ENCODE peak calls at places on chromosomes 5 and 9, in eight cellular contexts. One of them, this sample, is unnamed. For H3K9me3, the result is how much of the 10 kb centered on the place peaks cover.

GRCh38 chr5:113273949-113274348 is 160.8 kb downstream of the TSSK1B start:
- DNase-seq in pancreas: no peak
- DNase-seq in PC-9: no peak
- DNase-seq in lung: no peak
- DNase-seq in ovary: no peak
- DNase-seq in uterus: no peak
- DNase-seq in CD8-positive, alpha-beta memory T cell: no peak
- DNase-seq in upper lobe of left lung: no peak
- DNase-seq in this sample: no peak

GRCh38 chr5:157772077-157772613 is 28.6 kb downstream of the LSM11 start:
- DNase-seq in uterus: no peak
- DNase-seq in CD8-positive, alpha-beta memory T cell: no peak
- DNase-seq in lung: no peak
- DNase-seq in upper lobe of left lung: no peak
- DNase-seq in ovary: no peak
- DNase-seq in pancreas: no peak
- DNase-seq in PC-9: no peak
- DNase-seq in this sample: no peak

GRCh38 chr5:177346820-177347219 is 4.6 kb downstream of the LMAN2 start:
- DNase-seq in CD8-positive, alpha-beta memory T cell: no peak
- DNase-seq in uterus: no peak
- DNase-seq in PC-9: no peak
- DNase-seq in lung: no peak
- DNase-seq in pancreas: peak
- DNase-seq in upper lobe of left lung: no peak
- DNase-seq in ovary: no peak
- DNase-seq in this sample: no peak

GRCh38 chr5:633521-633955 is 21.4 kb downstream of the CEP72 start:
- DNase-seq in upper lobe of left lung: no peak
- DNase-seq in CD8-positive, alpha-beta memory T cell: no peak
- DNase-seq in ovary: peak
- DNase-seq in uterus: no peak
- DNase-seq in PC-9: peak
- DNase-seq in pancreas: no peak
- DNase-seq in lung: no peak
- DNase-seq in this sample: no peak

GRCh38 chr5:151947924-151948323 is 23.3 kb upstream of the GLRA1 start:
- DNase-seq in ovary: no peak
- DNase-seq in CD8-positive, alpha-beta memory T cell: no peak
- DNase-seq in uterus: no peak
- DNase-seq in pancreas: no peak
- DNase-seq in lung: no peak
- DNase-seq in PC-9: no peak
- DNase-seq in upper lobe of left lung: no peak
- DNase-seq in this sample: no peak

GRCh38 chr9:36031774-36032565 is 4.7 kb upstream of the RECK start:
- DNase-seq in ovary: no peak
- DNase-seq in PC-9: no peak
- DNase-seq in upper lobe of left lung: no peak
- DNase-seq in CD8-positive, alpha-beta memory T cell: no peak
- DNase-seq in pancreas: no peak
- DNase-seq in lung: no peak
- DNase-seq in uterus: no peak
- DNase-seq in this sample: no peak

GRCh38 chr9:76570820-76571219 is 111.8 kb downstream of the GCNT1 start:
- DNase-seq in uterus: no peak
- DNase-seq in upper lobe of left lung: no peak
- DNase-seq in pancreas: no peak
- DNase-seq in lung: no peak
- DNase-seq in ovary: no peak
- DNase-seq in PC-9: no peak
- DNase-seq in CD8-positive, alpha-beta memory T cell: no peak
- DNase-seq in this sample: no peak

GRCh38 chr9:88326024-88326423 is 62.2 kb upstream of the SPIN1 start:
- DNase-seq in lung: no peak
- DNase-seq in CD8-positive, alpha-beta memory T cell: no peak
- DNase-seq in PC-9: no peak
- DNase-seq in upper lobe of left lung: no peak
- DNase-seq in ovary: no peak
- DNase-seq in pancreas: no peak
- DNase-seq in uterus: no peak
- DNase-seq in this sample: no peak

GRCh38 chr9:8821910-8822666 is 1022.5 kb upstream of the DMAC1 start:
- DNase-seq in pancreas: no peak
- DNase-seq in upper lobe of left lung: no peak
- DNase-seq in PC-9: no peak
- DNase-seq in ovary: no peak
- DNase-seq in uterus: no peak
- DNase-seq in CD8-positive, alpha-beta memory T cell: no peak
- DNase-seq in lung: no peak
- DNase-seq in this sample: no peak

GRCh38 chr5:142244440-142244839 is 80.4 kb downstream of the SPRY4 start:
- DNase-seq in upper lobe of left lung: no peak
- DNase-seq in ovary: no peak
- DNase-seq in PC-9: no peak
- DNase-seq in CD8-positive, alpha-beta memory T cell: no peak
- DNase-seq in uterus: no peak
- DNase-seq in pancreas: no peak
- DNase-seq in lung: no peak
- DNase-seq in this sample: no peak

GRCh38 chr9:79692857-79693571 is 121.2 kb downstream of the TLE4 start:
- DNase-seq in ovary: no peak
- DNase-seq in pancreas: no peak
- DNase-seq in lung: no peak
- DNase-seq in PC-9: no peak
- DNase-seq in uterus: no peak
- DNase-seq in CD8-positive, alpha-beta memory T cell: no peak
- DNase-seq in upper lobe of left lung: no peak
- DNase-seq in this sample: no peak

GRCh38 chr9:21802418-21803000 is at the start of gene MTAP:
- DNase-seq in lung: peak
- DNase-seq in PC-9: peak
- DNase-seq in ovary: peak
- DNase-seq in CD8-positive, alpha-beta memory T cell: peak
- DNase-seq in uterus: peak
- DNase-seq in upper lobe of left lung: peak
- DNase-seq in pancreas: peak
- DNase-seq in this sample: peak

GRCh38 chr5:132689518-132689917 is 15.7 kb downstream of the IL4 start:
- DNase-seq in lung: no peak
- DNase-seq in pancreas: no peak
- DNase-seq in CD8-positive, alpha-beta memory T cell: no peak
- DNase-seq in upper lobe of left lung: no peak
- DNase-seq in uterus: no peak
- DNase-seq in PC-9: no peak
- DNase-seq in ovary: no peak
- DNase-seq in this sample: no peak

GRCh38 chr9:89185980-89186379 is 7.4 kb upstream of the SHC3 start:
- DNase-seq in upper lobe of left lung: no peak
- DNase-seq in lung: no peak
- DNase-seq in PC-9: no peak
- DNase-seq in ovary: no peak
- DNase-seq in uterus: no peak
- DNase-seq in CD8-positive, alpha-beta memory T cell: no peak
- DNase-seq in pancreas: no peak
- DNase-seq in this sample: no peak

GRCh38 chr5:154830219-154830595 is 20.2 kb downstream of the FAXDC2 start:
- DNase-seq in PC-9: no peak
- DNase-seq in CD8-positive, alpha-beta memory T cell: no peak
- DNase-seq in lung: no peak
- DNase-seq in pancreas: no peak
- DNase-seq in upper lobe of left lung: no peak
- DNase-seq in uterus: no peak
- DNase-seq in ovary: no peak
- DNase-seq in this sample: no peak

GRCh38 chr5:154831451-154831850 is 19.0 kb downstream of the FAXDC2 start:
- DNase-seq in upper lobe of left lung: no peak
- DNase-seq in ovary: no peak
- DNase-seq in lung: no peak
- DNase-seq in PC-9: no peak
- DNase-seq in uterus: no peak
- DNase-seq in CD8-positive, alpha-beta memory T cell: no peak
- DNase-seq in pancreas: no peak
- DNase-seq in this sample: no peak

GRCh38 chr5:154829181-154829588 is 21.2 kb downstream of the FAXDC2 start:
- DNase-seq in CD8-positive, alpha-beta memory T cell: no peak
- DNase-seq in ovary: no peak
- DNase-seq in lung: no peak
- DNase-seq in uterus: no peak
- DNase-seq in PC-9: no peak
- DNase-seq in upper lobe of left lung: peak
- DNase-seq in pancreas: no peak
- DNase-seq in this sample: no peak

GRCh38 chr5:154829589-154830218 is 20.7 kb downstream of the FAXDC2 start:
- DNase-seq in CD8-positive, alpha-beta memory T cell: peak
- DNase-seq in uterus: no peak
- DNase-seq in lung: peak
- DNase-seq in pancreas: no peak
- DNase-seq in PC-9: peak
- DNase-seq in ovary: no peak
- DNase-seq in upper lobe of left lung: peak
- DNase-seq in this sample: peak

GRCh38 chr5:154830596-154830995 is 19.8 kb downstream of the FAXDC2 start:
- DNase-seq in PC-9: no peak
- DNase-seq in uterus: no peak
- DNase-seq in pancreas: no peak
- DNase-seq in ovary: no peak
- DNase-seq in CD8-positive, alpha-beta memory T cell: no peak
- DNase-seq in upper lobe of left lung: no peak
- DNase-seq in lung: no peak
- DNase-seq in this sample: no peak
- H3K27ac ChIP-seq in PC-9: peak
- H3K27ac ChIP-seq in uterus: no peak
- H3K27ac ChIP-seq in pancreas: no peak
- H3K27ac ChIP-seq in ovary: no peak
- H3K27ac ChIP-seq in CD8-positive, alpha-beta memory T cell: no peak
- H3K27ac ChIP-seq in upper lobe of left lung: no peak
- H3K27ac ChIP-seq in lung: no peak
- H3K27ac ChIP-seq in this sample: no peak

GRCh38 chr5:141236516-141237313 is 8.5 kb upstream of the PCDHB15 start:
- DNase-seq in pancreas: no peak
- DNase-seq in lung: no peak
- DNase-seq in uterus: no peak
- DNase-seq in upper lobe of left lung: no peak
- DNase-seq in CD8-positive, alpha-beta memory T cell: no peak
- DNase-seq in ovary: no peak
- DNase-seq in PC-9: no peak
- DNase-seq in this sample: no peak
- H3K9me3 ChIP-seq in pancreas: under half
- H3K9me3 ChIP-seq in lung: under half
- H3K9me3 ChIP-seq in uterus: half or more
- H3K9me3 ChIP-seq in upper lobe of left lung: half or more
- H3K9me3 ChIP-seq in CD8-positive, alpha-beta memory T cell: under half
- H3K9me3 ChIP-seq in ovary: under half
- H3K9me3 ChIP-seq in PC-9: under half
- H3K9me3 ChIP-seq in this sample: under half

GRCh38 chr9:136543830-136544548 is 1.9 kb downstream of the NOTCH1 start:
- DNase-seq in PC-9: no peak
- DNase-seq in CD8-positive, alpha-beta memory T cell: no peak
- DNase-seq in pancreas: no peak
- DNase-seq in lung: no peak
- DNase-seq in upper lobe of left lung: no peak
- DNase-seq in uterus: no peak
- DNase-seq in ovary: no peak
- DNase-seq in this sample: no peak

GRCh38 chr9:136543280-136543679 is 2.6 kb downstream of the NOTCH1 start:
- DNase-seq in uterus: no peak
- DNase-seq in CD8-positive, alpha-beta memory T cell: no peak
- DNase-seq in upper lobe of left lung: no peak
- DNase-seq in PC-9: no peak
- DNase-seq in pancreas: no peak
- DNase-seq in ovary: no peak
- DNase-seq in lung: no peak
- DNase-seq in this sample: no peak

GRCh38 chr9:136545966-136546696 is at the start of gene NOTCH1:
- DNase-seq in uterus: peak
- DNase-seq in lung: peak
- DNase-seq in PC-9: peak
- DNase-seq in ovary: peak
- DNase-seq in CD8-positive, alpha-beta memory T cell: peak
- DNase-seq in upper lobe of left lung: peak
- DNase-seq in pancreas: peak
- DNase-seq in this sample: peak

GRCh38 chr9:136545065-136545965 is 533 bp downstream of the NOTCH1 start:
- DNase-seq in ovary: peak
- DNase-seq in uterus: peak
- DNase-seq in PC-9: no peak
- DNase-seq in upper lobe of left lung: no peak
- DNase-seq in CD8-positive, alpha-beta memory T cell: peak
- DNase-seq in lung: no peak
- DNase-seq in pancreas: no peak
- DNase-seq in this sample: no peak

DNA sequence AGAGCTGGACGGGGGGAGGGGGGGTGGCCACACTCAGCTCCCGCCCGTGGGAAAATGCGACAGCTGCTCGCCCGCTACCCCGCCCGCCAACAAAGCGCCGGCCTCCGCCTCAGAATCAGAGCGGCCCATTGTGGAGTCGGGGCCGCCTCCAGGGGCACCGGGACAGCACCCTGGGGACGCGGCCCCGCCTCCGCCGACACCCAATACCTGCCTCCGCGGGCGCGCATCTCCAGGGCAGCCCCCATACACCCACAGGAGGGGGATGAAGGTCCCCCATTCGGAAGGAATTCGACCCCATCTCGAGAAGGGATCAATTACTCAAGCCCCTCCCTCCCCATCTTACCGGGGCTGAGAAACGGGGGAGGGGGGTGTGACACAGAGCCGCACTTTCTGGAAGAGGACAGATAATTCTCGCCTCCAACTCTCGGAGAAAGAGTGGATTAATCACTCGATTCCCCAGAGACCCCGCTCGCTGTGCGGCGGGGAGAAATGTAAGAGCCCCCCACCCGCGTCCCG is 1.2 kb downstream of the NOTCH1 start:
- DNase-seq in uterus: peak
- DNase-seq in upper lobe of left lung: peak
- DNase-seq in pancreas: peak
- DNase-seq in lung: peak
- DNase-seq in ovary: peak
- DNase-seq in PC-9: no peak
- DNase-seq in CD8-positive, alpha-beta memory T cell: peak
- DNase-seq in this sample: peak
- H3K27ac ChIP-seq in uterus: peak
- H3K27ac ChIP-seq in upper lobe of left lung: peak
- H3K27ac ChIP-seq in pancreas: peak
- H3K27ac ChIP-seq in lung: peak
- H3K27ac ChIP-seq in ovary: no peak
- H3K27ac ChIP-seq in PC-9: no peak
- H3K27ac ChIP-seq in CD8-positive, alpha-beta memory T cell: peak
- H3K27ac ChIP-seq in this sample: peak

DNA sequence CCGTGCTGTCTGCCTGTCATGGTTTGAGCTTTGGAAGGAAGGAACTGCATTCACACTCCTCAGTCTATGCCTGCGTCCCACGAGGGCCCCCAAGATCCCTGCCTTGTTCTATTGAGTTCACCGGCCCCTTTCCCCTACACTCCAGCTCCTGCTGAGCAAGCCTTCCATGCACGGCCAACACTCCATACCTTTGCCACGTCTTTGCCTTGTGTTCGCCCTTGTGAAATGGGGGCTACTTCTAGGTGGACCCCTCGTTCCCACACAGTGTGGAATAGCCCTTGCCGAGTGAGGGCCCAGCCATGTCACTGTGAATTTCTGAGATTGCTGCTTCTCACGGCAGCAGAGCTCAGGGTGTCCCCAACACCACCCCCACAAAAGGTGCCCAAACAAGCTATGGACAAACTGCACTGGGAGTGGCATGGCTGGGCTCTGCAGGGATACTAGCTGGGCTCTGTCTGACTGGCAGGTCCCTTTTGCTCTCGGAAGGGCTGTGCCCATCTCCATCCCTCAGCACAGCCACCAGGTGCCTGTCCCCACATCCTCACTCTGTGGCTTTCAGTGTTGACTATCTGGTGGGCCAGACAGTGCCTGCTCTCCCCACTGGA is 67.9 kb upstream of the ADAMTS2 start:
- DNase-seq in PC-9: no peak
- DNase-seq in uterus: no peak
- DNase-seq in ovary: no peak
- DNase-seq in pancreas: no peak
- DNase-seq in lung: no peak
- DNase-seq in upper lobe of left lung: no peak
- DNase-seq in CD8-positive, alpha-beta memory T cell: no peak
- DNase-seq in this sample: no peak
- H3K9me3 ChIP-seq in PC-9: under half
- H3K9me3 ChIP-seq in uterus: under half
- H3K9me3 ChIP-seq in ovary: under half
- H3K9me3 ChIP-seq in pancreas: under half
- H3K9me3 ChIP-seq in lung: under half
- H3K9me3 ChIP-seq in upper lobe of left lung: under half
- H3K9me3 ChIP-seq in CD8-positive, alpha-beta memory T cell: under half
- H3K9me3 ChIP-seq in this sample: under half

This sample was measured in CD8-positive, alpha-beta T cell.